ENCODE peak calls at places on chromosomes 4 and X, in six cellular contexts. S, H, T, G, C and J are unnamed samples.

GRCh38 chr4:74934016-74934821 is 1.3 kb downstream of the PARM1 start:
- DNase-seq in H (no peak), G (no peak), S (no peak), T (peak; percentile 14), C (no peak), J (peak; percentile 33)

GRCh38 chrX:75522565-75523411 is at the start of gene ZDHHC15:
- DNase-seq in S (no peak), T (no peak), H (no peak), G (no peak), C (peak; percentile 13), J (peak; percentile 10)

GRCh38 chr4:168408620-168409019 is 71.7 kb downstream of the DDX60L start:
- DNase-seq in H (no peak), S (no peak), T (peak; percentile 98), G (no peak), C (no peak), J (peak; percentile 14)

GRCh38 chr4:85724801-85725548 is 250.0 kb downstream of the ARHGAP24 start:
- DNase-seq in S (no peak), C (no peak), G (no peak), T (no peak), H (no peak), J (no peak)

GRCh38 chr4:55932489-55932888 is 16.3 kb upstream of the CEP135 start:
- DNase-seq in H (no peak), S (no peak), C (no peak), G (no peak), T (no peak), J (no peak)

GRCh38 chr4:91519155-91519554 is 784.6 kb upstream of the GRID2 start:
- DNase-seq in T (no peak), C (no peak), H (no peak), S (no peak), G (no peak), J (no peak)

GRCh38 chr4:184849184-184849583 is 23.4 kb upstream of the ACSL1 start:
- DNase-seq in G (no peak), T (no peak), S (no peak), H (no peak), C (no peak), J (no peak)

GRCh38 chr4:3463556-3464348 is 646 bp downstream of the DOK7 start:
- DNase-seq in G (no peak), C (no peak), S (no peak), T (no peak), H (no peak), J (no peak)

GRCh38 chr4:38675167-38676121 is 11.4 kb downstream of the KLF3 start:
- DNase-seq in T (peak; percentile 88), H (peak; percentile 77), S (peak; percentile 36), C (no peak), G (peak; percentile 90), J (peak; percentile 46)

GRCh38 chr4:74920704-74921103 is 12.2 kb upstream of the PARM1 start:
- DNase-seq in G (no peak), T (no peak), S (no peak), H (no peak), C (no peak), J (no peak)

GRCh38 chrX:120463241-120463640 is 5.9 kb downstream of the LAMP2 start:
- DNase-seq in G (peak; percentile 39), S (no peak), C (no peak), T (peak; percentile 45), H (peak; percentile 6), J (no peak)

GRCh38 chrX:41722220-41722619 is 1.8 kb upstream of the GPR82 start:
- DNase-seq in S (no peak), T (no peak), H (no peak), G (no peak), C (no peak), J (no peak)

GRCh38 chrX:103376979-103377324 is 614 bp downstream of the BEX3 start:
- DNase-seq in H (no peak), G (no peak), S (no peak), C (no peak), T (peak; percentile 27), J (peak; percentile 43)

GRCh38 chrX:133321441-133321840 is 93.8 kb downstream of the GPC4 start:
- DNase-seq in S (no peak), H (no peak), T (no peak), C (no peak), G (no peak), J (no peak)

GRCh38 chr4:165079476-165079875 is 25.8 kb downstream of the TRIM75 start:
- DNase-seq in T (peak; percentile 44), G (peak; percentile 37), H (no peak), C (no peak), S (no peak), J (no peak)

GRCh38 chr4:71296945-71297344 is 41.9 kb upstream of the SLC4A4 start:
- DNase-seq in G (no peak), S (no peak), H (no peak), T (no peak), C (no peak), J (no peak)

GRCh38 chr4:157702821-157703220 is 470.0 kb downstream of the GASK1B start:
- DNase-seq in T (no peak), S (no peak), H (no peak), G (no peak), C (no peak), J (no peak)

GRCh38 chr4:158788608-158789007 is 19.8 kb downstream of the FNIP2 start:
- DNase-seq in H (no peak), G (no peak), C (no peak), S (no peak), T (no peak), J (no peak)

GRCh38 chrX:97215166-97215565 is 331.5 kb downstream of the RPA4 start:
- DNase-seq in T (peak; percentile 56), G (no peak), H (no peak), S (no peak), C (no peak), J (no peak)

GRCh38 chrX:142977128-142977914 is 48.4 kb upstream of the SPANXN4 start:
- DNase-seq in C (peak; percentile 78), S (no peak), H (no peak), T (no peak), G (no peak), J (no peak)

GRCh38 chr4:185256444-185256843 is 47.0 kb downstream of the SNX25 start:
- DNase-seq in T (peak; percentile 77), G (peak; percentile 66), S (no peak), H (no peak), C (no peak), J (no peak)

GRCh38 chrX:154446430-154446829 is 2.5 kb downstream of the FAM50A start:
- DNase-seq in S (no peak), H (no peak), T (no peak), C (no peak), G (no peak), J (no peak)

GRCh38 chr4:146278986-146279385 is 64.6 kb downstream of the REELD1 start:
- DNase-seq in G (no peak), S (no peak), T (no peak), H (no peak), C (no peak), J (no peak)

GRCh38 chr4:107376293-107376692 is 340.2 kb upstream of the DKK2 start:
- DNase-seq in C (no peak), H (no peak), T (no peak), S (no peak), G (no peak), J (no peak)

GRCh38 chr4:7134737-7135388 is 57.5 kb upstream of the SORCS2 start:
- DNase-seq in G (no peak), S (no peak), C (no peak), T (peak; percentile 84), H (no peak), J (no peak)

GRCh38 chr4:75718529-75718928 is 5.8 kb upstream of the USO1 start:
- DNase-seq in S (no peak), T (peak; percentile 33), C (no peak), H (no peak), G (no peak), J (no peak)

GRCh38 chr4:115126487-115126886 is 13.1 kb upstream of the NDST4 start:
- DNase-seq in S (no peak), H (no peak), T (no peak), G (no peak), C (no peak), J (peak; percentile 27)

DNA sequence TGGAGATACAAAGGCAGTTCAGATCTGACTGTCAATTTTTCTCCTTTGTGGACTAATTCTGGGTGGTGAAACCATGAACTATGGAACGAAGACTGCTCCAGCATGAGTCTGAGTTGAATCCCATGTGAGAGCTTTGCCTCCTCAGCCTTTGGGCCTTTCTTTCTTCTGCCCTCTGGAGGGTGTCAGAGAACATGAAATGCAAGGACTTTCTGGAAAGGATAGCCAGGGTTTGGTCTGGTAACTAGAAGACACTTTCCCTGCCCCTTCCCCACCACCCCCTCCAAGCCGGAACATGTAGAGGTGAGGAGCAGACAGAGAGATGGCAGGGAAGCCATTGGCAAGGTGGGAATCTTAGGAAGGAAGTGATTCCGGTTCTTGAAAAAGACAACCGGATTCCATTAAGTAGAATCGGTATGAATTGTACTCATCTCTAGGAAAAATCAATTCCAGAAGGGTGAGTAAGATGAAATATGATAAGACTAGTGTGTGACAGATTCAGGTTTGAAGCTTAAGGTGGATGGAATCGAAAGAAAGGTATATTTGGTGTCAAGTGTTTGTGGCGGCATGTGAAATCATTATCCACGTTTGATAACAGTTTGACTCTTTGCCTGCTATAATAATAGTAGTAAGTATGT is 19.0 kb downstream of the FHL1 start:
- DNase-seq in G (peak; percentile 17), H (no peak), S (no peak), C (no peak), T (peak; percentile 55), J (peak; percentile 23)
- TF ChIP-seq BHLHE40 in G (no peak), H (no peak), S (no peak), C (no peak), T (no peak), J (no peak)

GRCh38 chrX:1248381-1249061 is 20.1 kb upstream of the CSF2RA start:
- DNase-seq in S (no peak), T (no peak), H (peak; percentile 7), G (no peak), C (no peak), J (peak; percentile 32)
- TF ChIP-seq BHLHE40 in S (no peak), T (no peak), H (no peak), G (no peak), C (no peak), J (no peak)

GRCh38 chrX:1450381-1451161 is 2.1 kb downstream of the ASMTL start:
- DNase-seq in T (no peak), S (no peak), C (no peak), G (no peak), H (no peak), J (no peak)
- TF ChIP-seq BHLHE40 in T (no peak), S (no peak), C (no peak), G (no peak), H (no peak), J (no peak)

DNA sequence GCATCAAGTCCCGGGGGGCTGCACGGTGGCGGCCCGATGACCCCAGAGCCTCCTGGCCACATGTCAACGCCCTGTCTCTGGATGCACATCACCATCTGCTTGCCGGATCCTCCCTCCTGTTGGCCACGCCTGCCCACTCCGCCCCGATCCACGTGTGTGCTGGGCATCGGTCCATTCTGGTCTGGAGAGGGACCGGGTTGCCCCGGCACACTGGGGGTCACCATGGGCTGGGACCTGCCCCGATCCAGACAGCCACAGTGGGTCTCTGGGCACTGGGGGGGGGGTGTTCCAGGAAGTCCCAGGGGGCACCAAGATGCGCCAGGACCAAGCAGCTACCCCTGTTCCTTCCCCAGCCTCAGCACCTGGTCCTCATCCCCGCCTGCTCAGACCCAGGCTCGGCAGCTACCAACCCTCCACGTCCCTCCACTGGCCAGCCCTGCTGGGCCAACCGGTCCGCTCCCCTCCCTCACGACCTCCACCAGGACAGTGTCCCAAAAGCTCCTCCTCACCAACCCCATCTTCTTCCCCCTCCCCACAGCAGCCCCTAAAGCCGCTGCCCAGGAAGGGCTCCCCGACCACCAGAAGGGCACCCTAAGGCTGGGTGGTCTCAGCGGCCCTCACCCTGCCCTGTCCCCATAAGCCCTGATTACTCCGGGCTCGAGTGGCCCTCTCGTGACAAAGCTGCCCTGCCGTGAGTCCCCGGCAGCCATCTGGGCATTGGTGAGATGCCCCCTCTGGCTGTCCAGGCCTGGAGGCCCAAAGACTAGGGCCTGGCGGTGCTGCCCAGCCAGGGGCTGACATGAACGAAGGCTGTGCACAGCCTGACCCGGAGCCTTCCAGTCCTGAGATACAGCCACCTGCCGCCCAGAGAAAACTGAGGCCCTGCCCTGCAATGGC is 4.6 kb downstream of the CTBP1 start:
- DNase-seq in G (no peak), C (no peak), H (no peak), T (no peak), S (no peak), J (no peak)
- TF ChIP-seq BHLHE40 in G (no peak), C (no peak), H (no peak), T (no peak), S (no peak), J (no peak)